ENCODE peak calls at places on chromosomes 12 and 14, in seven cellular contexts. M is brain microvascular endothelial cell, L is HL-60, Z is MCF 10A, A is body of pancreas, U is B cell, W is fibroblast of the aortic adventitia. P is an unnamed sample.

GRCh38 chr12:24839268-24839791 is 109.6 kb downstream of the BCAT1 start:
- DNase-seq in L (no peak), Z (no peak), U (no peak), M (peak), W (peak), A (no peak), P (peak)

GRCh38 chr14:74954232-74954946 is 1.0 kb downstream of the PGF start:
- DNase-seq in U (no peak), M (no peak), W (no peak), L (no peak), A (peak), Z (no peak), P (no peak)

GRCh38 chr12:31363826-31364225 is 37.9 kb upstream of the SINHCAF start:
- DNase-seq in M (no peak), L (no peak), A (no peak), Z (no peak), W (no peak), U (no peak), P (no peak)

GRCh38 chr14:76900406-76901085 is 74.3 kb downstream of the LRRC74A start:
- DNase-seq in U (no peak), L (no peak), A (no peak), M (no peak), Z (no peak), W (no peak), P (no peak)

GRCh38 chr12:92170050-92170449 is 24.4 kb upstream of the BTG1 start:
- DNase-seq in Z (no peak), L (no peak), A (no peak), W (no peak), M (no peak), U (no peak), P (no peak)

GRCh38 chr12:50256761-50257160 is 26.6 kb downstream of the LIMA1 start:
- DNase-seq in M (no peak), U (no peak), L (no peak), A (no peak), W (no peak), Z (no peak), P (no peak)

GRCh38 chr14:68008491-68008890 is 188.9 kb downstream of the RAD51B start:
- DNase-seq in A (no peak), Z (no peak), U (no peak), L (no peak), W (no peak), M (no peak), P (no peak)

GRCh38 chr12:121507984-121508383 is 72.8 kb downstream of the KDM2B start:
- DNase-seq in M (no peak), W (no peak), L (no peak), Z (no peak), U (no peak), A (no peak), P (no peak)

GRCh38 chr14:102215522-102216250 is 76.0 kb downstream of the WDR20 start:
- DNase-seq in M (peak), W (no peak), A (no peak), U (no peak), Z (no peak), L (no peak), P (no peak)

GRCh38 chr14:101858791-101859537 is 97.5 kb downstream of the PPP2R5C start:
- DNase-seq in A (no peak), Z (peak), U (no peak), L (no peak), W (no peak), M (no peak), P (no peak)

GRCh38 chr12:126202138-126202537 is 1136.9 kb downstream of the AACS start:
- DNase-seq in A (no peak), M (no peak), L (peak), W (peak), U (no peak), Z (no peak), P (no peak)

GRCh38 chr14:35742448-35742847 is 66.6 kb downstream of the RALGAPA1 start:
- DNase-seq in Z (no peak), L (no peak), W (no peak), A (no peak), M (no peak), U (no peak), P (no peak)

GRCh38 chr14:90318016-90318415 is 13.7 kb downstream of the NRDE2 start:
- DNase-seq in M (no peak), W (no peak), L (no peak), Z (no peak), A (no peak), U (no peak), P (no peak)

GRCh38 chr12:109264095-109264942 is 44.8 kb downstream of the FOXN4 start:
- DNase-seq in W (peak), M (peak), A (peak), U (no peak), L (peak), Z (peak), P (peak)

GRCh38 chr12:46370792-46371717 is 1.5 kb downstream of the SLC38A2 start:
- DNase-seq in M (peak), L (peak), A (peak), W (peak), Z (peak), U (peak), P (peak)

GRCh38 chr12:54262403-54262925 is 17.5 kb downstream of the CBX5 start:
- DNase-seq in L (no peak), M (peak), U (no peak), Z (peak), W (peak), A (peak), P (peak)

GRCh38 chr12:113388351-113388750 is 15.3 kb downstream of the SDS start:
- DNase-seq in A (no peak), U (no peak), Z (no peak), W (no peak), L (no peak), M (no peak), P (no peak)

GRCh38 chr14:71714225-71714624 is 218.0 kb upstream of the RGS6 start:
- DNase-seq in Z (peak), L (no peak), W (peak), U (no peak), M (peak), A (no peak), P (peak)

GRCh38 chr12:122506393-122506938 is 5.7 kb upstream of the ZCCHC8 start:
- DNase-seq in Z (no peak), W (no peak), A (no peak), U (no peak), M (no peak), L (no peak), P (no peak)

GRCh38 chr12:82481954-82482353 is 123.6 kb downstream of the METTL25 start:
- DNase-seq in Z (no peak), L (no peak), A (no peak), W (no peak), U (no peak), M (no peak), P (no peak)

GRCh38 chr12:62684586-62685295 is 218.1 kb downstream of the MON2 start:
- DNase-seq in Z (no peak), L (no peak), W (peak), M (no peak), U (no peak), A (no peak), P (peak)

GRCh38 chr12:119448737-119449136 is 114.2 kb downstream of the CCDC60 start:
- DNase-seq in U (no peak), M (no peak), Z (peak), A (no peak), W (no peak), L (no peak), P (no peak)

GRCh38 chr12:113980537-113981337 is 14.6 kb upstream of the RBM19 start:
- DNase-seq in A (peak), Z (peak), W (peak), M (peak), L (peak), U (no peak), P (peak)

GRCh38 chr14:103625361-103626095 is 3.5 kb upstream of the KLC1 start:
- DNase-seq in Z (no peak), A (no peak), M (no peak), L (peak), W (no peak), U (no peak), P (no peak)

GRCh38 chr12:58491296-58491695 is 429.0 kb downstream of the LRIG3 start:
- DNase-seq in W (peak), L (no peak), U (no peak), M (no peak), Z (no peak), A (no peak), P (peak)

GRCh38 chr14:104685216-104685997 is 4.0 kb upstream of the INF2 start:
- DNase-seq in A (no peak), W (no peak), L (no peak), U (peak), M (no peak), Z (peak), P (no peak)

GRCh38 chr14:77037886-77038511 is 9.5 kb upstream of the IRF2BPL start:
- DNase-seq in L (no peak), A (no peak), W (peak), M (no peak), Z (no peak), U (no peak), P (peak)

GRCh38 chr12:29176951-29177350 is 27.9 kb downstream of the FAR2 start:
- DNase-seq in U (no peak), Z (peak), M (no peak), W (peak), A (no peak), L (no peak), P (peak)

GRCh38 chr14:104589338-104590195 is 10.0 kb downstream of the C14orf180 start:
- DNase-seq in A (no peak), U (no peak), L (no peak), M (no peak), W (no peak), Z (no peak), P (no peak)

GRCh38 chr12:22416831-22417230 is 82.3 kb upstream of the ST8SIA1 start:
- DNase-seq in W (no peak), A (no peak), L (no peak), M (no peak), Z (no peak), U (no peak), P (no peak)

GRCh38 chr12:4870423-4870822 is 39.3 kb upstream of the KCNA1 start:
- DNase-seq in L (no peak), W (no peak), Z (no peak), A (no peak), M (no peak), U (no peak), P (no peak)

GRCh38 chr14:100698719-100699448 is 27.8 kb upstream of the DLK1 start:
- DNase-seq in Z (no peak), M (no peak), L (no peak), A (no peak), W (no peak), U (no peak), P (no peak)

GRCh38 chr14:73058923-73059311 is 583 bp downstream of the RBM25 start:
- DNase-seq in L (peak), U (no peak), A (peak), W (no peak), Z (peak), M (peak), P (peak)

GRCh38 chr14:104603623-104604401 is 760 bp downstream of the TMEM179 start:
- DNase-seq in W (no peak), A (no peak), Z (no peak), M (no peak), L (no peak), U (peak), P (no peak)

GRCh38 chr14:24852312-24853060 is 197.5 kb downstream of the STXBP6 start:
- DNase-seq in L (no peak), Z (no peak), A (no peak), M (no peak), U (no peak), W (no peak), P (no peak)

GRCh38 chr12:62379026-62379722 is 87.5 kb upstream of the MON2 start:
- DNase-seq in Z (no peak), A (no peak), M (no peak), L (no peak), U (no peak), W (peak), P (peak)

GRCh38 chr12:27864521-27864920 is 84.5 kb upstream of the MANSC4 start:
- DNase-seq in M (no peak), W (no peak), L (no peak), A (no peak), Z (peak), U (no peak), P (no peak)

DNA sequence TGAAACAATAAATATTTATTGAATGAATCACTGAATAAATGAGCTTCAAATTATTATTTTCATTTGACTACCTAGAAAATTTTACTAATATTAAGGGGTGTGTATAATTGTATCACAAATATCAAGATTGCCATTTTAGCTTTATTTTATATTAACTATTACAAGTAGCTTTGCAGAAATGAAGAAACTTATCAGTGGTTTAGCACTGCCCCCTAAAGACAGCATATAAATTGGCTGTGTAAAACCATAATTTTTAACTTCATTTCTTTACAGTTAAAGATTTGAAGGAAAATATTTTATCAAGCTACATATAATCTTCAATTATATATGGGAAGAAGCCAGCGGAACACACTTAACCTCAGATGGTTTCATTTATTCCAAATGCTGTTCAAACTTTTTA is 11.4 kb downstream of the GARIN6 start:
- DNase-seq in Z (peak), U (no peak), A (no peak), L (no peak), W (no peak), M (no peak), P (peak)
- TF ChIP-seq CTCF in Z (peak), U (no peak), A (no peak), L (no peak), W (no peak), M (no peak), P (no peak)

GRCh38 chr14:22870811-22871199 is 735 bp upstream of the LRP10 start:
- DNase-seq in W (no peak), A (no peak), U (peak), L (no peak), M (no peak), Z (no peak), P (no peak)

GRCh38 chr14:22871200-22871961 is at the start of gene LRP10:
- DNase-seq in L (peak), W (peak), M (peak), U (peak), A (peak), Z (peak), P (peak)

GRCh38 chr14:22871962-22872832 is 657 bp downstream of the LRP10 start:
- DNase-seq in A (peak), U (peak), Z (peak), M (peak), W (peak), L (peak), P (peak)

GRCh38 chr14:22875003-22875747 is 3.6 kb downstream of the LRP10 start:
- DNase-seq in L (no peak), W (no peak), U (no peak), A (no peak), M (no peak), Z (no peak), P (no peak)

GRCh38 chr14:22872833-22873520 is 1.4 kb downstream of the LRP10 start:
- DNase-seq in A (no peak), M (no peak), U (no peak), Z (no peak), L (no peak), W (no peak), P (no peak)
- TF ChIP-seq CTCF in A (no peak), M (no peak), U (no peak), Z (no peak), L (no peak), W (no peak), P (no peak)

GRCh38 chr12:59695379-59695778 is 99.5 kb downstream of the SLC16A7 start:
- DNase-seq in Z (peak), U (no peak), L (no peak), W (peak), M (peak), A (no peak), P (peak)

DNA sequence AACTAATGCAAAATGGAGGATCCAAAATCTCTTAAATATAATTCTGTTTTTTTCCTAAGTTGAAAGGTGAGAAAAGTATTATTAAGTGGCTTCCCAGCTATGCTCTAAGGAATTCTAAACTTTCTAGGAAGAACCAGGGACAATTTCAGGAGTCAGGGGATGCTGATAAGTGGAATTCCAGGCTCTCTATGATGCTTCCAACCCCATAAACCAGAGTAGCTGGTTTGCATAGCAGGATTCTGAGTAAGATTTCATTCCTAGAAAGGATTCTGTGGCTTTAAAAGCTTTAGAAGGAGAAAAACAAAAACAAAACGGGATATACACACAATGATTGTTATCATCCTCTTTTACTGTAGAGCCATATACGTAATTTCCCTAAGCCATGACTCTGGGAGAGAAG is 93.9 kb downstream of the SLC16A7 start:
- DNase-seq in L (no peak), Z (no peak), A (no peak), W (peak), M (no peak), U (no peak), P (peak)
- TF ChIP-seq CTCF in L (no peak), Z (no peak), A (no peak), W (no peak), M (no peak), U (no peak), P (no peak)

GRCh38 chr14:45201908-45202307 is 51.1 kb downstream of the MIS18BP1 start:
- DNase-seq in Z (peak), M (peak), L (peak), A (no peak), U (no peak), W (no peak), P (peak)
- TF ChIP-seq CTCF in Z (no peak), M (peak), L (no peak), A (no peak), U (no peak), W (no peak), P (peak)

GRCh38 chr12:42565633-42566032 is 23.9 kb downstream of the PRICKLE1 start:
- DNase-seq in A (no peak), M (no peak), L (no peak), Z (no peak), W (no peak), U (no peak), P (no peak)
- TF ChIP-seq CTCF in A (no peak), M (no peak), L (no peak), Z (no peak), W (no peak), U (no peak), P (no peak)

GRCh38 chr14:50364792-50365191 is 31.9 kb downstream of the CDKL1 start:
- DNase-seq in U (no peak), M (no peak), W (no peak), Z (no peak), A (no peak), L (no peak), P (no peak)
- TF ChIP-seq CTCF in U (no peak), M (no peak), W (no peak), Z (no peak), A (peak), L (no peak), P (no peak)

DNA sequence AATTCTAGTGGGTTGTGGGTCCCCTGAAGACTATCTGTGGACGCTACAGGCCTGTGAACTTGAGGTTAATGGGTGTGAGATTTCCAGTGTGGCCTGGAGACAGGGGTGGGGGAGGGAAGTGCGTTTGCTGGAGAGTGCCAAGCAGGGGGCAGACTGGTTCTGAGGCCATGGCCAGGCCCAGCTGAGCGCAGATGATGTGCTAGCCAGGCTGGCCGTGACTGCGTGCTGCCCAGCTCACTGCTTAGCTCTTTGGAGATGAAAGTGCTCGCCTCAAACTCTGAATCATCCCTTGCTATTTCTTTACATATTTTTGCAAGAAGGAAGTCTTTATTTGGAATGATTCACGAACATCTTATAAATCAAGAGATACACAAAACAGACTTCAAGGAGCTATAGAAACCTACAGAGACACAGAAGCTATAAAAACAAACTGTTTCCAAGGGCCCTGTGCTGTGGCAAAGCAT is 75.3 kb upstream of the PLEKHG3 start:
- DNase-seq in M (peak), L (no peak), U (no peak), A (no peak), Z (peak), W (peak), P (peak)
- TF ChIP-seq CTCF in M (peak), L (no peak), U (no peak), A (no peak), Z (no peak), W (no peak), P (peak)

GRCh38 chr12:16962889-16963288 is 356.9 kb upstream of the LMO3 start:
- DNase-seq in Z (no peak), M (no peak), W (no peak), L (no peak), U (no peak), A (no peak), P (no peak)
- TF ChIP-seq CTCF in Z (no peak), M (no peak), W (no peak), L (no peak), U (no peak), A (no peak), P (no peak)

GRCh38 chr12:6058481-6059161 is 65.8 kb downstream of the VWF start:
- DNase-seq in W (no peak), U (no peak), M (no peak), Z (no peak), L (no peak), A (no peak), P (no peak)

GRCh38 chr12:6056406-6057211 is 67.9 kb downstream of the VWF start:
- DNase-seq in L (no peak), M (no peak), U (no peak), Z (no peak), W (no peak), A (no peak), P (no peak)

GRCh38 chr12:6059860-6060565 is 64.5 kb downstream of the VWF start:
- DNase-seq in A (no peak), W (no peak), L (no peak), M (no peak), U (no peak), Z (no peak), P (no peak)

GRCh38 chr12:6059221-6059620 is 65.2 kb downstream of the VWF start:
- DNase-seq in Z (no peak), A (no peak), M (no peak), W (no peak), L (no peak), U (no peak), P (no peak)

DNA sequence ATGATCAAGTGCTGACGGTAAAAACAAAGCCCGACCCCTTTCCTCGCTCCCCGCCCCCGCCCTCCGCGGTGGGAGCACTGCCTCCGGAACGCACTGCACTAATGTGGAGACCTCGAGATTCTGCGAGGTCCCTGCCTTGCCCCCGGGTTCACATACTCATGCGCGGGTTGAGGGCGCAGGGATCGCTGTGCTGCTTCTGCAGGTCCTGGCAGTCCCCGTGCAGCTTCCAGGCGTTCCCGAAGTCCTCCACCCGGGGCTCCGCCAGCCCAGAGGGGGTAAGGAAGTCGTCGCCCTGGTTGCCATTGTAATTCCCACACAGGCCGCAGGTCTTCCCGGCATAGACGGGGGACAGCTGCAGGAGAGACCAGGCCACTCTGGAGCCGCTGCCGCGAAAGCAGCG is 66.8 kb downstream of the VWF start:
- DNase-seq in U (no peak), W (no peak), L (no peak), A (no peak), M (no peak), Z (no peak), P (no peak)
- TF ChIP-seq CTCF in U (no peak), W (no peak), L (no peak), A (no peak), M (peak), Z (no peak), P (no peak)

GRCh38 chr12:6961695-6962284 is 8.7 kb downstream of the PHB2 start:
- DNase-seq in Z (peak), L (peak), W (peak), A (peak), M (peak), U (peak), P (peak)

GRCh38 chr12:6961278-6961694 is 9.2 kb downstream of the PHB2 start:
- DNase-seq in W (no peak), U (peak), M (no peak), A (peak), Z (peak), L (peak), P (peak)

GRCh38 chr12:6959376-6960290 is 8.5 kb downstream of the PTPN6 start:
- DNase-seq in Z (no peak), M (no peak), A (no peak), W (no peak), L (no peak), U (no peak), P (no peak)

GRCh38 chr12:6958609-6959375 is 7.6 kb downstream of the PTPN6 start:
- DNase-seq in L (peak), M (no peak), Z (no peak), U (peak), A (no peak), W (no peak), P (no peak)

GRCh38 chr12:6960291-6961277 is 9.4 kb downstream of the PTPN6 start:
- DNase-seq in W (peak), Z (no peak), L (peak), U (peak), M (peak), A (no peak), P (peak)
- TF ChIP-seq CTCF in W (peak), Z (peak), L (no peak), U (peak), M (peak), A (no peak), P (peak)